ENCODE peak calls at places on chromosome 13, in six cellular contexts. One of them, this sample, is unnamed.

GRCh38 chr13:53198699-53199098 is 170.1 kb downstream of the OLFM4 start:
- DNase-seq in trophoblast cell: no peak
- DNase-seq in IMR-90: no peak
- DNase-seq in H1: no peak
- DNase-seq in mesenchymal stem cell: no peak
- DNase-seq in H9: no peak
- DNase-seq in this sample: no peak

GRCh38 chr13:100196380-100196779 is 107.5 kb downstream of the PCCA start:
- DNase-seq in trophoblast cell: no peak
- DNase-seq in IMR-90: no peak
- DNase-seq in H1: no peak
- DNase-seq in mesenchymal stem cell: no peak
- DNase-seq in H9: no peak
- DNase-seq in this sample: no peak

GRCh38 chr13:98443329-98443728 is 133.6 kb downstream of the STK24 start:
- DNase-seq in IMR-90: peak; percentile 92
- DNase-seq in H9: no peak
- DNase-seq in H1: no peak
- DNase-seq in mesenchymal stem cell: peak; percentile 87
- DNase-seq in trophoblast cell: no peak
- DNase-seq in this sample: no peak

GRCh38 chr13:81596224-81596753 is 1255.4 kb upstream of the SPRY2 start:
- DNase-seq in H1: no peak
- DNase-seq in trophoblast cell: no peak
- DNase-seq in H9: no peak
- DNase-seq in IMR-90: no peak
- DNase-seq in mesenchymal stem cell: no peak
- DNase-seq in this sample: no peak

GRCh38 chr13:19665427-19665859 is 32.0 kb downstream of the MPHOSPH8 start:
- DNase-seq in H1: no peak
- DNase-seq in H9: no peak
- DNase-seq in IMR-90: no peak
- DNase-seq in mesenchymal stem cell: no peak
- DNase-seq in trophoblast cell: no peak
- DNase-seq in this sample: no peak

GRCh38 chr13:41651413-41652068 is 194.2 kb downstream of the RGCC start:
- DNase-seq in mesenchymal stem cell: no peak
- DNase-seq in trophoblast cell: no peak
- DNase-seq in IMR-90: no peak
- DNase-seq in H9: no peak
- DNase-seq in H1: no peak
- DNase-seq in this sample: no peak

GRCh38 chr13:36706755-36707154 is 32.9 kb downstream of the SERTM1 start:
- DNase-seq in IMR-90: peak; percentile 67
- DNase-seq in mesenchymal stem cell: no peak
- DNase-seq in H9: no peak
- DNase-seq in trophoblast cell: peak; percentile 80
- DNase-seq in H1: no peak
- DNase-seq in this sample: no peak

GRCh38 chr13:58300974-58301681 is 669.6 kb downstream of the PCDH17 start:
- DNase-seq in trophoblast cell: no peak
- DNase-seq in H1: no peak
- DNase-seq in mesenchymal stem cell: no peak
- DNase-seq in H9: no peak
- DNase-seq in IMR-90: no peak
- DNase-seq in this sample: no peak

GRCh38 chr13:108428691-108429090 is 159.2 kb downstream of the TNFSF13B start:
- DNase-seq in H1: no peak
- DNase-seq in mesenchymal stem cell: no peak
- DNase-seq in trophoblast cell: no peak
- DNase-seq in IMR-90: no peak
- DNase-seq in H9: no peak
- DNase-seq in this sample: no peak

GRCh38 chr13:90238433-90238832 is 1109.1 kb upstream of the MIR17HG start:
- DNase-seq in H1: no peak
- DNase-seq in H9: peak; percentile 41
- DNase-seq in mesenchymal stem cell: peak; percentile 23
- DNase-seq in trophoblast cell: peak; percentile 27
- DNase-seq in IMR-90: no peak
- DNase-seq in this sample: no peak

GRCh38 chr13:61149333-61149730 is 266.3 kb downstream of the PCDH20 start:
- DNase-seq in IMR-90: no peak
- DNase-seq in trophoblast cell: no peak
- DNase-seq in H9: no peak
- DNase-seq in mesenchymal stem cell: no peak
- DNase-seq in H1: no peak
- DNase-seq in this sample: peak; percentile 31

DNA sequence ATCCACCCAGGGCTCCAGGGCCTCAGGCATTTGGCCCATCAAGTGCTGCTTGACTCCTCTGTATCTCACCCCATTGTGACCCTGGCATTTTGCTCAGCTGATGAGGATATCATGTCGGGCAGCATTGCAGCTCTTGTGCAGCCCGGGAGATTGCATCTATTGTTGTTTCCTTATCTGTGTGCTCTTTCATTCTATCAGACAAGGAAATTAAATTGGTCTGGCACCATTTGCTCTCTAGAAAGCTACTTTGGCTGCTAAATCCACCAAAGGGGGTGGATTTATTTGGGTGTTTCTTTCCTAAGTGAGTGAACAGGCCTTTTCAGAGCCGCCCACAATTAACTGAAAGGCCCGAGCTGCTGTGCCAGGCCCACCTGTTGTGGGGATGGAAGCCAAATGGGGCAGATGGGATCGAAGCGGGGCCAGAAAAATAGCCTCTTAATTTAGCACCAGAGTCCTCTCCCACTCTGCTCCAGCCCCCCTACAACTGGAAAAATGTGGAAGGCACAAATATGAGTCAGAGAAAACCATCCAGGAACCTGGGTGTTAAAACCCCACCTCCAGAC is 99.4 kb downstream of the DNAJC15 start:
- DNase-seq in trophoblast cell: no peak
- DNase-seq in H9: no peak
- DNase-seq in IMR-90: no peak
- DNase-seq in H1: no peak
- DNase-seq in mesenchymal stem cell: no peak
- DNase-seq in this sample: no peak
- H2AK5ac ChIP-seq in trophoblast cell: no peak overlapping the region
- H2AK5ac ChIP-seq in H9: no peak overlapping the region
- H2AK5ac ChIP-seq in IMR-90: no peak overlapping the region
- H2AK5ac ChIP-seq in H1: no peak overlapping the region
- H2AK5ac ChIP-seq in mesenchymal stem cell: no peak overlapping the region
- H2AK5ac ChIP-seq in this sample: no peak overlapping the region

DNA sequence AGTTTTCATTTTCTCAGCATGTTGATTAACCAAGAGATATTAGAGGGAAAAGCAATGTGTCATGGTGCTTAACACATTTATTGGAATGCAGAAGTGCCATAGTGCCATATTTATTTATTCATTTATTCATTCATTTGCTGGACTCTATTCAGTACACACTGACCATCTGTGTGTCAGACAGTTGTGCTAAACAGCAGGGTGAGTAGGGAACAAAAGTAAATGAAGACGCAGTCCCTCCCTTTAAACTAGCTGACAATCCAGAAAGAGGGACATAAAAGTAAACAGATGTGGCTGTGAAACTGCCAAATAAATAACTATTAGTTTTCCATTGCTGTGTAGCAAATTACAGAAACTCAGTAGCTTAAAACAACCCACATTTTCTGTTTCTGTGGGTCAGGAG is 323.7 kb downstream of the MTUS2 start:
- DNase-seq in H1: no peak
- DNase-seq in IMR-90: no peak
- DNase-seq in H9: no peak
- DNase-seq in mesenchymal stem cell: no peak
- DNase-seq in trophoblast cell: peak; percentile 12
- DNase-seq in this sample: no peak
- H3K14ac ChIP-seq in H1: no peak overlapping the region
- H3K14ac ChIP-seq in IMR-90: no peak overlapping the region
- H3K14ac ChIP-seq in H9: no peak overlapping the region
- H3K14ac ChIP-seq in mesenchymal stem cell: no peak overlapping the region
- H3K14ac ChIP-seq in trophoblast cell: no peak overlapping the region
- H3K14ac ChIP-seq in this sample: no peak overlapping the region

DNA sequence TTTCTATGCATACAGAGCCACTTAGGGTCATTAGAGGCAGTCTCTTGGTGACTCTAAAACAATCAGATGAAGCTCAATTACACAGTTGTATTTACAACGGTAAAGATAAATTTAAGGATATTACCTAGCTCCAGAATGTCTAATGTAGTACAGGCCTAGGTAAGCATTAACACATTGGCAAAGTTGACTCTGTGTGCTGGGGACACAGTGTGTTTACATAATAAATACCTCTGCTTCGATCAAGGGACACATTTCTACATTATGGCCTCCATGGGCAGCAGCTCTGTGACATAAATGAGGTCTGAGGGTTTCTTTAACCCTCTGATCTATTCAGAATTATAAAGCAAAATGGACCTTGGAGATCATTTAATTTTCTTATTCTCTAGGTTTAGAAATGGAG is 74.7 kb downstream of the SERP2 start:
- DNase-seq in IMR-90: no peak
- DNase-seq in mesenchymal stem cell: no peak
- DNase-seq in trophoblast cell: no peak
- DNase-seq in H9: no peak
- DNase-seq in H1: no peak
- DNase-seq in this sample: no peak
- H3K9ac ChIP-seq in IMR-90: no peak overlapping the region
- H3K9ac ChIP-seq in mesenchymal stem cell: no peak overlapping the region
- H3K9ac ChIP-seq in trophoblast cell: no peak overlapping the region
- H3K9ac ChIP-seq in H9: no peak overlapping the region
- H3K9ac ChIP-seq in H1: no peak overlapping the region
- H3K9ac ChIP-seq in this sample: no peak overlapping the region

GRCh38 chr13:48873598-48873997 is 102.1 kb upstream of the FNDC3A start:
- DNase-seq in H9: peak; percentile 85
- DNase-seq in IMR-90: peak; percentile 59
- DNase-seq in mesenchymal stem cell: peak; percentile 50
- DNase-seq in trophoblast cell: peak; percentile 84
- DNase-seq in H1: no peak
- DNase-seq in this sample: no peak

GRCh38 chr13:48873081-48873480 is 102.6 kb upstream of the FNDC3A start:
- DNase-seq in H1: no peak
- DNase-seq in trophoblast cell: no peak
- DNase-seq in IMR-90: no peak
- DNase-seq in mesenchymal stem cell: no peak
- DNase-seq in H9: no peak
- DNase-seq in this sample: no peak

GRCh38 chr13:48875071-48875470 is 100.6 kb upstream of the FNDC3A start:
- DNase-seq in mesenchymal stem cell: no peak
- DNase-seq in IMR-90: no peak
- DNase-seq in trophoblast cell: no peak
- DNase-seq in H1: no peak
- DNase-seq in H9: peak; percentile 32
- DNase-seq in this sample: no peak

GRCh38 chr13:48874165-48874564 is 101.5 kb upstream of the FNDC3A start:
- DNase-seq in H1: no peak
- DNase-seq in trophoblast cell: no peak
- DNase-seq in mesenchymal stem cell: no peak
- DNase-seq in IMR-90: no peak
- DNase-seq in H9: no peak
- DNase-seq in this sample: no peak

GRCh38 chr13:48876289-48876688 is 99.4 kb upstream of the FNDC3A start:
- DNase-seq in IMR-90: no peak
- DNase-seq in H1: peak; percentile 58
- DNase-seq in mesenchymal stem cell: no peak
- DNase-seq in trophoblast cell: no peak
- DNase-seq in H9: peak; percentile 69
- DNase-seq in this sample: no peak
- H2AK5ac ChIP-seq in IMR-90: no peak overlapping the region
- H2AK5ac ChIP-seq in H1: no peak overlapping the region
- H2AK5ac ChIP-seq in mesenchymal stem cell: no peak overlapping the region
- H2AK5ac ChIP-seq in trophoblast cell: no peak overlapping the region
- H2AK5ac ChIP-seq in H9: no peak overlapping the region
- H2AK5ac ChIP-seq in this sample: no peak overlapping the region

DNA sequence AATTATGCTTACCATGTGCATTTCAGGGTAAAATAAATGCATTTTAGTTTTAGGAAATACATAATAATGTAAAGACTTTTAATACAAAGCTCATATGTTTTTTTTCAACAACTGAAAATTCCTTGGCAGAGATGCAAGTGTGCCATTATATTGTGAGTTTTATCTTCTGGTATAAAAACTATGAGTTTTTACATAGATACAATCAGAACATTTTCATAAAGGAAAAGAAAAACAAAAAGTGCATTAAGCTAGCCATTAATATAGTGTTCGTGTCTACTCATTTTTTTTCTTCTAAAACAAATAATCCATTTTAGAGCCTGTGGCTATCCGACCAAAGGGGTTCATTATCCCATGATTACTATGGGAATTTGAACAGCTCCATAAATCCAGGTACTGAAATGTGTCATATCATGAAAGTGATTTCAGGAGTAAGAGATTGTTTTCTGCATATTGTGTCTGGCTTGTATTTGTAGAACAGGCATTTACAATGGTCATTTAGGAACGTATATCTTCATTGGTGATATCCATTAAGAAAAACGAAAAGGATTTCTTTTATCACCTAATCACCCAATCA is 236.9 kb upstream of the SLC10A2 start:
- DNase-seq in IMR-90: no peak
- DNase-seq in H1: no peak
- DNase-seq in mesenchymal stem cell: no peak
- DNase-seq in trophoblast cell: no peak
- DNase-seq in H9: no peak
- DNase-seq in this sample: no peak
- H3K14ac ChIP-seq in IMR-90: no peak overlapping the region
- H3K14ac ChIP-seq in H1: no peak overlapping the region
- H3K14ac ChIP-seq in mesenchymal stem cell: no peak overlapping the region
- H3K14ac ChIP-seq in trophoblast cell: no peak overlapping the region
- H3K14ac ChIP-seq in H9: no peak overlapping the region
- H3K14ac ChIP-seq in this sample: no peak overlapping the region

DNA sequence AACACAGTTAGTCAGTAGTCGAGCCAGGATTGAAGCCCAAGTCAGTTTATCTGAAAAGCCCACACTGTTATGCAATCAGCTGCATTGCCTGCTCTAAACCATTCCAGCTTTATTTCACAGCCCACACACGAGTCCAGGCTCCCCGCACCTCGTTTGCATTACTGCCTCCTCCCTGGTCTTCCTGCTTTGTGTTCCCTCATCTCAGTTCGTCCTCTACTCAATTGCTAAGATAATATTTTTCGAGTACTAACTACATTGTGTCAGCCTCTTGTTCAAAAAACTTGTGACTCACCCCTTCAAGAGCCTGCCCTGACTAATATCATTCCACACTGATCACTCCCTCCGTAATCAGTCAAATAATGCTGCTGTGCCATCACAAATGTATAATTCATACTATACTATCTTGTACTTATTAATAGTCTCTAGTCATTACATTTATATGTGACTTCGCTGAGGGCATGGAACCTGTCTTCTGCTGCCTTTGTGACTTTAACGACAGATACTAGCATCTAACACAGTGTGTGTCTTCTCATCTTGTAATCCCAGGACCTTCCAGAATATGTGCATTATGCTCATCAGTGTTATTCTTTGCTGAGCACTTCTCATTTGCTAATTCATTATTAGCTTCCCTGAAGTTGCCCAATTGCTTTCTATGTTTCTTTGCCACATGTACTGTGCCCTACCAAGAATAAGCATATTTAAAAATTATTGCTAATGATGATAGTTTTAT is 26.2 kb upstream of the WDFY2 start:
- DNase-seq in mesenchymal stem cell: peak; percentile 87
- DNase-seq in H9: no peak
- DNase-seq in IMR-90: peak; percentile 88
- DNase-seq in trophoblast cell: peak; percentile 66
- DNase-seq in H1: no peak
- DNase-seq in this sample: no peak
- H3K9ac ChIP-seq in mesenchymal stem cell: peak overlapping the region; percentile 23
- H3K9ac ChIP-seq in H9: no peak overlapping the region
- H3K9ac ChIP-seq in IMR-90: no peak overlapping the region
- H3K9ac ChIP-seq in trophoblast cell: no peak overlapping the region
- H3K9ac ChIP-seq in H1: no peak overlapping the region
- H3K9ac ChIP-seq in this sample: no peak overlapping the region

This sample was measured in neuronal stem cell.